ENCODE peak calls at places on chromosome X, in five cellular contexts. One of them, this sample, is unnamed.

GRCh38 chrX:38717871-38718270 is 83.4 kb upstream of the MID1IP1 start:
- DNase-seq in hepatocyte: peak; percentile 7
- DNase-seq in ACHN: peak; percentile 2
- DNase-seq in EL: peak; percentile 13
- DNase-seq in GM19239: no peak
- DNase-seq in this sample: peak; percentile 23

GRCh38 chrX:51860679-51861078 is 32.7 kb upstream of the MAGED1 start:
- DNase-seq in EL: peak; percentile 5
- DNase-seq in GM19239: no peak
- DNase-seq in hepatocyte: peak; percentile 41
- DNase-seq in ACHN: peak; percentile 11
- DNase-seq in this sample: peak; percentile 37

GRCh38 chrX:65740909-65741308 is 73.5 kb downstream of the MSN start:
- DNase-seq in ACHN: no peak
- DNase-seq in EL: no peak
- DNase-seq in GM19239: no peak
- DNase-seq in hepatocyte: no peak
- DNase-seq in this sample: no peak

GRCh38 chrX:63967541-63967940 is 182.5 kb upstream of the ARHGEF9 start:
- DNase-seq in hepatocyte: no peak
- DNase-seq in ACHN: no peak
- DNase-seq in EL: peak; percentile 50
- DNase-seq in GM19239: no peak
- DNase-seq in this sample: no peak

GRCh38 chrX:38166478-38167083 is 54.1 kb downstream of the SRPX start:
- DNase-seq in EL: peak; percentile 1
- DNase-seq in hepatocyte: peak; percentile 53
- DNase-seq in ACHN: peak; percentile 14
- DNase-seq in GM19239: no peak
- DNase-seq in this sample: peak; percentile 47

GRCh38 chrX:13250831-13251612 is 68.8 kb downstream of the ATXN3L start:
- DNase-seq in EL: peak; percentile 73
- DNase-seq in ACHN: no peak
- DNase-seq in hepatocyte: peak; percentile 53
- DNase-seq in GM19239: no peak
- DNase-seq in this sample: no peak

GRCh38 chrX:23333842-23334535 is 660 bp upstream of the PTCHD1 start:
- DNase-seq in EL: no peak
- DNase-seq in ACHN: no peak
- DNase-seq in GM19239: no peak
- DNase-seq in hepatocyte: peak; percentile 67
- DNase-seq in this sample: no peak

GRCh38 chrX:153546386-153546785 is 28.9 kb downstream of the ATP2B3 start:
- DNase-seq in hepatocyte: no peak
- DNase-seq in GM19239: no peak
- DNase-seq in EL: no peak
- DNase-seq in ACHN: no peak
- DNase-seq in this sample: no peak

GRCh38 chrX:107324493-107325310 is 118.3 kb downstream of the DNAAF6 start:
- DNase-seq in hepatocyte: peak; percentile 85
- DNase-seq in GM19239: no peak
- DNase-seq in EL: peak; percentile 4
- DNase-seq in ACHN: peak; percentile 42
- DNase-seq in this sample: peak; percentile 96

GRCh38 chrX:39682778-39683177 is 415.0 kb downstream of the BCOR start:
- DNase-seq in hepatocyte: no peak
- DNase-seq in GM19239: no peak
- DNase-seq in ACHN: no peak
- DNase-seq in EL: no peak
- DNase-seq in this sample: no peak